ENCODE peak calls at places on chromosomes 2 and 18, in nine cellular contexts. Z is posterior vena cava; M is cardiac fibroblast; D is NCI-H82; V is stimulated activated CD8-positive, alpha-beta memory T cell treated with anti-CD3 and anti-CD28 coated beads, Interleukin-15, amount 100 ng/mL, for 1 hour; J is activated T-cell treated with anti-CD3 and anti-CD28 coated beads for 1 hour; P is psoas muscle; F is H4; Q is stomach. R is an unnamed sample.

GRCh38 chr2:218981390-218982311 is 3.3 kb downstream of the FEV start:
- DNase-seq in D (peak; percentile 72), Z (peak; percentile 83), J (no peak), F (no peak), M (peak; percentile 20), Q (peak; percentile 52), P (no peak), V (no peak), R (no peak)

GRCh38 chr2:98519156-98519555 is 74.5 kb downstream of the INPP4A start:
- DNase-seq in P (no peak), Z (no peak), F (no peak), J (no peak), M (peak; percentile 17), V (no peak), Q (no peak), D (no peak), R (no peak)

GRCh38 chr18:79399275-79400081 is 3.7 kb downstream of the NFATC1 start:
- DNase-seq in Z (peak; percentile 85), P (no peak), V (no peak), Q (no peak), D (no peak), J (no peak), M (no peak), F (no peak), R (no peak)

GRCh38 chr2:54103454-54104314 is 11.7 kb upstream of the ACYP2 start:
- DNase-seq in P (no peak), F (peak; percentile 78), V (no peak), J (no peak), Q (peak; percentile 47), M (peak; percentile 76), Z (no peak), D (peak; percentile 54), R (peak; percentile 32)

GRCh38 chr2:136325844-136326291 is 207.9 kb upstream of the CXCR4 start:
- DNase-seq in D (no peak), J (no peak), Q (no peak), Z (no peak), M (no peak), V (no peak), F (no peak), P (no peak), R (no peak)

GRCh38 chr2:20141056-20141762 is 83.7 kb downstream of the SDC1 start:
- DNase-seq in F (peak; percentile 87), P (peak; percentile 86), D (no peak), Z (no peak), Q (peak; percentile 62), M (peak; percentile 91), V (no peak), J (no peak), R (peak; percentile 31)

GRCh38 chr2:9895669-9896068 is 52.4 kb downstream of the TAF1B start:
- DNase-seq in F (no peak), Q (no peak), P (no peak), Z (no peak), M (no peak), J (no peak), V (no peak), D (peak; percentile 31), R (no peak)

GRCh38 chr2:16105664-16106281 is 165.4 kb downstream of the MYCN start:
- DNase-seq in J (no peak), Z (no peak), Q (peak; percentile 30), V (no peak), F (no peak), P (no peak), D (peak; percentile 52), M (no peak), R (no peak)

GRCh38 chr18:59021500-59021899 is 118.2 kb upstream of the SEC11C start:
- DNase-seq in F (no peak), Q (peak; percentile 34), J (no peak), P (peak; percentile 50), Z (no peak), V (no peak), M (no peak), D (peak; percentile 97), R (peak; percentile 30)

GRCh38 chr2:223779877-223780276 is 57.5 kb downstream of the AP1S3 start:
- DNase-seq in F (peak; percentile 46), Q (no peak), D (peak; percentile 77), V (no peak), M (peak; percentile 59), J (no peak), P (no peak), Z (no peak), R (no peak)

GRCh38 chr2:120434487-120434886 is 88.6 kb downstream of the INHBB start:
- DNase-seq in F (no peak), D (no peak), Q (no peak), P (no peak), Z (no peak), J (no peak), V (no peak), M (peak; percentile 14), R (no peak)

GRCh38 chr2:109229094-109229675 is 100.2 kb downstream of the SH3RF3 start:
- DNase-seq in J (no peak), D (no peak), Q (no peak), P (no peak), M (no peak), F (no peak), V (no peak), Z (no peak), R (no peak)

GRCh38 chr2:32523711-32524110 is 104.1 kb upstream of the TTC27 start:
- DNase-seq in V (no peak), D (no peak), Z (no peak), J (no peak), P (no peak), Q (no peak), F (no peak), M (no peak), R (no peak)

GRCh38 chr2:45337396-45337795 is 273.7 kb downstream of the SRBD1 start:
- DNase-seq in M (no peak), V (no peak), P (no peak), Z (no peak), F (no peak), Q (no peak), J (no peak), D (no peak), R (no peak)

GRCh38 chr2:29270606-29271005 is 155.4 kb downstream of the CLIP4 start:
- DNase-seq in M (no peak), Z (no peak), J (no peak), F (no peak), D (no peak), P (no peak), V (no peak), Q (no peak), R (no peak)

GRCh38 chr18:2794159-2794558 is 52.6 kb upstream of the EMILIN2 start:
- DNase-seq in P (no peak), M (no peak), D (no peak), Z (no peak), Q (no peak), J (no peak), F (no peak), V (no peak), R (no peak)

GRCh38 chr2:128410758-128411215 is 92.1 kb upstream of the HS6ST1 start:
- DNase-seq in M (no peak), P (no peak), D (no peak), Q (no peak), F (no peak), Z (peak; percentile 38), V (no peak), J (no peak), R (no peak)

GRCh38 chr18:46917808-46918600 is 602 bp downstream of the KATNAL2 start:
- DNase-seq in F (peak; percentile 24), Q (no peak), V (no peak), J (no peak), M (peak; percentile 36), D (peak; percentile 33), P (peak; percentile 39), Z (no peak), R (peak; percentile 46)

GRCh38 chr2:67923696-67924095 is 139.1 kb downstream of the C1D start:
- DNase-seq in Q (no peak), F (no peak), P (no peak), V (no peak), M (peak; percentile 29), J (no peak), Z (no peak), D (peak; percentile 76), R (no peak)

GRCh38 chr18:10419420-10420103 is 34.9 kb upstream of the APCDD1 start:
- DNase-seq in D (no peak), Q (no peak), V (no peak), J (no peak), Z (no peak), F (no peak), M (peak; percentile 38), P (no peak), R (no peak)

GRCh38 chr2:222290691-222291484 is 7.9 kb downstream of the PAX3 start:
- DNase-seq in F (no peak), Q (no peak), J (no peak), P (peak; percentile 16), V (no peak), D (peak; percentile 79), Z (peak; percentile 71), M (no peak), R (no peak)

GRCh38 chr18:23934863-23935262 is 79.7 kb upstream of the TTC39C start:
- DNase-seq in Q (no peak), P (no peak), Z (no peak), F (no peak), M (no peak), D (no peak), V (no peak), J (no peak), R (no peak)

GRCh38 chr2:239137890-239138283 is 262.9 kb downstream of the HDAC4 start:
- DNase-seq in Q (no peak), D (no peak), F (no peak), M (no peak), V (no peak), Z (no peak), P (no peak), J (no peak), R (no peak)

GRCh38 chr2:68935471-68935870 is 17.2 kb downstream of the GKN2 start:
- DNase-seq in Z (no peak), F (no peak), M (no peak), D (no peak), J (no peak), P (no peak), Q (no peak), V (no peak), R (no peak)

GRCh38 chr2:235967358-235967757 is 200.8 kb downstream of the GBX2 start:
- DNase-seq in F (no peak), V (no peak), D (no peak), M (no peak), Q (no peak), J (no peak), P (no peak), Z (no peak), R (no peak)

R was measured in heart right ventricle.